ENCODE peak calls at places on chromosomes 7 and 10, in six cellular contexts. G is A549, E is hypothalamus, K is Caco-2, C is mesendoderm, W is RKO. X is an unnamed sample.

GRCh38 chr10:13152286-13152685 is 9.1 kb upstream of the MCM10 start:
- DNase-seq in E (no peak), K (peak), W (no peak), C (no peak), G (no peak), X (no peak)

GRCh38 chr7:154699421-154699820 is 303.5 kb downstream of the PAXIP1 start:
- DNase-seq in C (peak), E (no peak), G (no peak), K (no peak), W (no peak), X (no peak)

GRCh38 chr10:31816318-31816717 is 112.3 kb downstream of the ARHGAP12 start:
- DNase-seq in K (no peak), E (no peak), C (no peak), G (no peak), W (no peak), X (peak)

GRCh38 chr10:35573786-35574185 is 31.4 kb upstream of the GJD4 start:
- DNase-seq in G (no peak), C (no peak), W (no peak), E (no peak), K (no peak), X (no peak)

GRCh38 chr10:98309366-98310355 is 41.7 kb upstream of the LOXL4 start:
- DNase-seq in G (peak), E (peak), W (peak), K (peak), C (peak), X (peak)

GRCh38 chr10:118840071-118840775 is 85.5 kb upstream of the CACUL1 start:
- DNase-seq in C (peak), W (peak), E (no peak), K (no peak), G (no peak), X (peak)

GRCh38 chr7:148791506-148791905 is 92.6 kb downstream of the EZH2 start:
- DNase-seq in C (no peak), K (no peak), E (no peak), W (no peak), G (no peak), X (no peak)

GRCh38 chr10:61765176-61766087 is 102.7 kb downstream of the CABCOCO1 start:
- DNase-seq in W (no peak), G (no peak), C (no peak), K (no peak), E (no peak), X (no peak)

GRCh38 chr7:155203059-155203881 is 94.4 kb upstream of the INSIG1 start:
- DNase-seq in G (no peak), K (peak), W (no peak), C (peak), E (no peak), X (no peak)

GRCh38 chr7:44622342-44623151 is 16.1 kb downstream of the OGDH start:
- DNase-seq in K (no peak), W (no peak), G (no peak), E (no peak), C (no peak), X (peak)

GRCh38 chr7:100437150-100438100 is 1.1 kb upstream of the PPP1R35 start:
- DNase-seq in G (no peak), K (no peak), C (no peak), E (no peak), W (no peak), X (no peak)

GRCh38 chr10:78804356-78805032 is 264.3 kb upstream of the ZMIZ1 start:
- DNase-seq in K (no peak), C (no peak), W (no peak), G (no peak), E (no peak), X (no peak)

GRCh38 chr7:122203814-122204213 is 59.8 kb upstream of the AASS start:
- DNase-seq in W (no peak), C (no peak), G (no peak), K (no peak), E (no peak), X (no peak)

GRCh38 chr10:121854809-121855445 is 72.9 kb downstream of the ATE1 start:
- DNase-seq in K (peak), G (no peak), E (no peak), W (no peak), C (peak), X (no peak)

GRCh38 chr7:122402235-122402634 is 97.7 kb upstream of the FEZF1 start:
- DNase-seq in K (no peak), E (no peak), C (peak), G (no peak), W (no peak), X (peak)

GRCh38 chr7:131564640-131565039 is 8.2 kb upstream of the PODXL start:
- DNase-seq in K (no peak), C (no peak), G (no peak), E (no peak), W (no peak), X (no peak)

GRCh38 chr10:113071446-113071845 is 121.4 kb downstream of the TCF7L2 start:
- DNase-seq in G (no peak), C (peak), E (no peak), W (no peak), K (no peak), X (no peak)

GRCh38 chr10:27145937-27146336 is 8.2 kb downstream of the YME1L1 start:
- DNase-seq in G (no peak), E (no peak), K (no peak), C (no peak), W (no peak), X (no peak)

X was measured in choroid plexus epithelial cell.